ENCODE peak calls at places on chromosomes 1 and 21, in four cellular contexts. S is mesendoderm, X is neuronal stem cell, K is mesenchymal stem cell. L is an unnamed sample.
A peak's percentile ranks its signal among the peaks of the same experiment; 100 is the strongest.

GRCh38 chr1:58874757-58875755 is 91.2 kb upstream of the JUN start:
- DNase-seq in X (peak; percentile 75), K (peak; percentile 60), S (peak; percentile 94), L (peak; percentile 63)

GRCh38 chr21:32824950-32825349 is 53.4 kb upstream of the PAXBP1 start:
- DNase-seq in K (no peak), X (no peak), S (no peak), L (no peak)

GRCh38 chr1:150192012-150192411 is 42.3 kb downstream of the PLEKHO1 start:
- DNase-seq in S (no peak), K (peak; percentile 32), X (no peak), L (no peak)

GRCh38 chr1:225506727-225507126 is 78.9 kb upstream of the LBR start:
- DNase-seq in X (no peak), K (no peak), S (no peak), L (no peak)

GRCh38 chr1:116834605-116835004 is 75.1 kb upstream of the PTGFRN start:
- DNase-seq in K (no peak), X (no peak), S (peak; percentile 34), L (no peak)

GRCh38 chr21:39452965-39453332 is 1.2 kb downstream of the SH3BGR start:
- DNase-seq in X (no peak), S (no peak), K (no peak), L (no peak)

GRCh38 chr1:116382321-116382720 is 9.3 kb downstream of the ATP1A1 start:
- DNase-seq in S (peak; percentile 70), K (peak; percentile 22), X (no peak), L (no peak)

GRCh38 chr1:219209578-219209977 is 35.9 kb downstream of the LYPLAL1 start:
- DNase-seq in S (peak; percentile 80), X (no peak), K (no peak), L (no peak)

GRCh38 chr1:167777253-167777618 is 55.5 kb downstream of the MPZL1 start:
- DNase-seq in K (no peak), S (no peak), X (no peak), L (no peak)

GRCh38 chr1:37073752-37074151 is 39.4 kb upstream of the GRIK3 start:
- DNase-seq in X (no peak), K (no peak), S (peak; percentile 17), L (no peak)

GRCh38 chr1:37071829-37072228 is 37.5 kb upstream of the GRIK3 start:
- DNase-seq in S (no peak), X (no peak), K (no peak), L (no peak)

GRCh38 chr1:37078866-37079265 is 44.6 kb upstream of the GRIK3 start:
- DNase-seq in K (no peak), S (no peak), X (no peak), L (no peak)

DNA sequence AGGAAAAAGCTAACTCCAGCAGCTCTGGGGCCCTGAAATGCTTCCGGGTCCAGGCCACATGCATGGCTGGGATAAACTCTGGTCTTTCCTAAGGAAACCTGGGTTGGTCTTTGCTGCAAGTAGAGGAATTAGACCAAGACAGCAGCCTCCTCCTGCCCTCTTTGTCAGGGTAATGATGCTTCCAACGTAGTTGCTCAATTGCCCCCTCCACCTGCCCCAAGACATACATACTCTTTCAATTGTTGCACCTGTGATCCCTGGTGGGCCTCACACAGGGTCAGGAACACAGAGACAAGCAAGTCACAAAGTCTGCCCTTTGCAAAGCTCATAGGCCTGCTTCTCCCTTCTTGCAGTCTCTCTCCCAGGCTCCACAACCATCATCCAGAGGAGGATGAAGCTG is 41.9 kb upstream of the GRIK3 start:
- DNase-seq in S (no peak), X (no peak), K (no peak), L (no peak)
- H3K27ac ChIP-seq in S (no peak overlapping the region), X (no peak overlapping the region), K (no peak overlapping the region), L (no peak overlapping the region)

DNA sequence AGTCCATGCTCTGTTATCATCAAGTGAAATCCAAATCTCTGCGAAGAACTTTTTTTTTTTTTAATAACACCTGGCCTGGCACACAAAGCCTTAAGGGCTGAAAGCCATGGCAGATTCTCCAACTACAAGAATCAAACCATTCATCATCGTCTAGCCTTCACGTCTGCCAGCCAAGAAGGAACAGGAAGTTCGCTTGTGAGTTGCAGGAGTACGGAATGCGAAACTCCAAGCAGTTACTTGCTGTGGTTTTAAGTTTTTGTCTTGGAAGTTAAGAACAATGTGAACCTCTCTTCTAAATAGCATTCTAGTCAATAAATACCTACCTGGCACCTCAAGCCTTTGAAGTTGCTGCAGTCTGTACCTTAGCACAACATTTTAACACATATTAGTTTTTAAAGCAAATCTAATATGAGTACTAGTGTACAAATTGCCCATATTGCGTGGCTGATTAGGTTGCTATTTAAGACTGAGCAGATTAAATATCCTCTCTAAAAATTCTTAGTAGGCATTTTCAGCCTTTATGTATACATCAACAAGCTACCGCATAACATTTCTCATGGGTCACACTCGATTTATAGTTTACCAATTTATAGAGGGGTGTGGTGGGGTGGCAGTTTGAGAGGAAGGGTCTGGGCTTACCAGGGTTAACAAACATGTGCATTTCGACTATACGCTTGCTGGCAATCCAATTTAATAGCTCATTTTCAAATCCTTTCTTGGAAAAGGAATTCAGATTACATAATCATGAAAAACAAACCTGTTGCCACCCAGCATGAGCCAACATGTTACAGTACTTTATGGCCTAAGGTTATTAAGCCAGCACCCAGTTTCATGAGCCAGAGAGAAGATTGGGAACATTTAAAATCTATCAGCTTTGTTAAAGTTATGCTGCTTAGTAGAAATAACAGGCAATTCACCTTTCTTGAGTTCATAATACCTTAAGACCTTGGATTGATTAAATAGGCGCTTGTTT is 22.3 kb upstream of the PTPN14 start:
- DNase-seq in S (no peak), X (no peak), K (no peak), L (no peak)
- H4K8ac ChIP-seq in S (no peak overlapping the region), X (no peak overlapping the region), K (no peak overlapping the region), L (no peak overlapping the region)

GRCh38 chr1:1346501-1346890 is 2.7 kb downstream of the DVL1 start:
- DNase-seq in K (no peak), S (no peak), X (no peak), L (no peak)

GRCh38 chr1:1343811-1344421 is 5.3 kb downstream of the DVL1 start:
- DNase-seq in K (no peak), X (no peak), S (no peak), L (no peak)

GRCh38 chr1:1345384-1345783 is 3.8 kb downstream of the DVL1 start:
- DNase-seq in X (no peak), S (no peak), K (no peak), L (no peak)

GRCh38 chr1:1345860-1346500 is 3.2 kb downstream of the DVL1 start:
- DNase-seq in K (no peak), X (no peak), S (no peak), L (no peak)

DNA sequence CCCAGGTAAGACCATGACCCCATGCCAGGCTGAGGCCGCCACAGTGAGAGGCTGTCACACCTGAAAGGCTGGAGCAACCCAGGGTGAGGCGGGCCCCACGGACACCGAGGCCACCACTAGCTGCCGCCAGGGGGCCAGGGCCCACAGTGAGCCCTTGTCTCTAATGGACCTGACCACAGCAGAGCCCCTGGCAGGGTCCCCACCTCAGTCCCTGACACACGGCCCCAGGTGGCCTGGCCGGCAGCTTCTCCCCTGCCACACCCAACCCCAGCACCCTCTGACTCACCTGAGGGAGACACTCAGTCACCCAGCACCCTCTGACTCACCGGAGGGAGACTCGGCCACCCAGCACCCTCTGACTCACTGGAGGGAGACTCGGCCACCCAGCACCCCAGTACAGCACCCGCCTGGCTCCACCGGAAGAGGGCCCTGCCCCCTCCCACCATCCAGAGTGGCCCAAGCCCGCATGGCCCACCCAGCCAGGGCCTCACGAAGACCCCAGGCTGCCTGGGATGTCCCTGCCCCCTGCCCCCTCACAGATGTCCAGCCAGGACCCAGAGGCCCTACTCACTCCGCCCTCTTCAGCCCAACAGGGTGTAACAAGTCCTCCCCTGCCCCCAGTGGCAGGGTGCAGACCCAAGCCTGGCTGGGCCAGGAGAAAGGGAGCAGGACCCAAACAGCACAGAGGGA is 4.4 kb downstream of the DVL1 start:
- DNase-seq in S (no peak), X (no peak), K (peak; percentile 61), L (no peak)
- H3K27ac ChIP-seq in S (no peak overlapping the region), X (no peak overlapping the region), K (no peak overlapping the region), L (no peak overlapping the region)

GRCh38 chr1:39638965-39639332 is 494 bp downstream of the HEYL start:
- DNase-seq in X (no peak), S (no peak), K (no peak), L (no peak)

GRCh38 chr1:39642796-39643195 is 3.4 kb upstream of the HEYL start:
- DNase-seq in S (no peak), X (no peak), K (no peak), L (no peak)

GRCh38 chr1:39640861-39641260 is 1.4 kb upstream of the HEYL start:
- DNase-seq in X (no peak), K (no peak), S (no peak), L (no peak)

GRCh38 chr1:39637301-39637700 is 2.1 kb downstream of the HEYL start:
- DNase-seq in X (no peak), K (no peak), S (no peak), L (no peak)

DNA sequence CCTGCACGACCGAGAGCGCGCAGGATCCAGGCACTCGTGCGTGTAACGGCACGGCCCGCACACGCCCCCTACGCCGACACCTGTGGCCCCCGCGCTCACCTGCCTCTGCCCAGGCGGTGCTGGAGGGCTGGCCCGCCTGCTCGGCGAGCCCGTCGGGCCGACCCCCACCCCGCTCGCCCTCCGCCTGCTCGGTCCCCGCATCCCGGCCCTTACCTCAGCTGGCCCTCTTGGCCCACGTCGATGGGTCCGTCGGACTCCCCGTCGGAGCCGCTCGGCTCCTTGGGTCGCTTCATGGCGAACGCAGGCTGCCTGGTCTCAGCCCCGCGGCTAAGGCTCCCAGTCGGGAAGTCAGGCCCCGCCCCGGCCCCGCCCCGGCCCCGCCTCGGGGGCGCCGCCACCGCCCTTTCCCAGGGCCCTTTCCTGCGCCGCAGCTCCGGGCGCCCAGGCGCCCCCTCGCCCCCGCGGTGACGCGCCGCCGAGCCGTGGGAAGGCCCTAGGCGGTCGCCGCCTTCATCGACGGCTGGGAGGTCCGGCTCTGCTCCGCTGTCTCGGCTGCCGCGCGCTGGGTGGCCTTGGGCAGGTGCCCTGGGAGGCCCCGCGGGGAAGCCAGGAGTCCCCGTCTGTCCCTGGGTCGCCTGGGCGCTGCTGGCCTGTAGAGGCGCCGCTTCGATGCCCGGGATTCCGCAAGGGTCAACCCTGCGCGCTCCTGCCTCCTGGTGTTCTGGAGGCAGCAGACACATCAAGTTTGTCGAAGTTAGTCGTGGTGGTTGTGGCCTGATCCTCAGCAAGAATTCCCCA is at the start of gene HEYL:
- DNase-seq in X (peak; percentile 70), K (peak; percentile 74), S (peak; percentile 87), L (peak; percentile 92)
- H4K8ac ChIP-seq in X (peak within 1 kb of the TSS; percentile 26), K (peak within 1 kb of the TSS; percentile 38), S (no peak within 1 kb of the TSS), L (no peak within 1 kb of the TSS)

GRCh38 chr1:43314233-43314632 is 13.5 kb downstream of the TIE1 start:
- DNase-seq in S (no peak), K (no peak), X (no peak), L (no peak)
- H3K27ac ChIP-seq in S (no peak overlapping the region), K (no peak overlapping the region), X (no peak overlapping the region), L (no peak overlapping the region)

GRCh38 chr1:94020764-94021579 is 100.0 kb downstream of the ABCA4 start:
- DNase-seq in K (peak; percentile 94), X (no peak), S (peak; percentile 43), L (no peak)
- H4K8ac ChIP-seq in K (peak overlapping the region; percentile 89), X (no peak overlapping the region), S (no peak overlapping the region), L (no peak overlapping the region)

GRCh38 chr21:14982336-14982735 is 82.5 kb downstream of the NRIP1 start:
- DNase-seq in K (peak; percentile 57), X (no peak), S (no peak), L (no peak)
- H3K27ac ChIP-seq in K (no peak overlapping the region), X (no peak overlapping the region), S (no peak overlapping the region), L (no peak overlapping the region)

DNA sequence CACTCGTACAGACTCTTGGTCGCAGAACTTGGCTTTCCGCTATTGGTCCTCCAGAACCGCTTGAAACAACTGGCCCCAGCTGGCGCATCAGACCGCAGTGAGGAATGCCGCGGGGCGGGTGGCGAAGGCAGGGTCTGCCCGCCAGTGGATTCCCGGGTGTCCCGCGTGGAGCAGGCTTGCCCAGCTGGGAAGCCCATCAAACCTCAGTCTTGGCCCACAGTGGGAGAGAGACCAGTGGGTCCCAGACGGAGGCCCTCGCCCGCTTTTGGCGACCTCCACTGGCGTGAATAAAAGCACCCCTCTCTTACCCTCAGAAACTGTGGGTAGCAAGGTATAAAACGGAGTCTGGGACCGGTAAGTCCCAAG is 3.9 kb upstream of the LHX8 start:
- DNase-seq in X (peak; percentile 40), S (peak; percentile 53), K (no peak), L (peak; percentile 50)
- H4K8ac ChIP-seq in X (no peak overlapping the region), S (no peak overlapping the region), K (no peak overlapping the region), L (no peak overlapping the region)

L was measured in H9.